ENCODE peak calls at places on chromosomes 5 and 9, in nine cellular contexts. A is endothelial cell; J is epithelial cell of esophagus; P is foreskin fibroblast; F is GM10248; R is lower leg skin; L is CD4-positive, alpha-beta T cell; Y is IMR-90; I is fibroblast of lung. S is an unnamed sample.

GRCh38 chr5:6576861-6577501 is 55.9 kb downstream of the NSUN2 start:
- DNase-seq in Y (peak; percentile 52), L (no peak), A (peak; percentile 33), I (peak; percentile 61), J (peak; percentile 67), P (peak; percentile 43), R (no peak), F (peak; percentile 62), S (peak; percentile 25)

GRCh38 chr9:108083160-108083559 is 593.6 kb upstream of the KLF4 start:
- DNase-seq in I (no peak), P (no peak), F (no peak), Y (no peak), A (no peak), L (no peak), J (no peak), R (no peak), S (no peak)

GRCh38 chr5:95631991-95632675 is 12.2 kb downstream of the GPR150 start:
- DNase-seq in R (no peak), F (no peak), Y (peak; percentile 70), P (peak; percentile 63), J (peak; percentile 54), I (peak; percentile 45), A (no peak), L (peak; percentile 48), S (peak; percentile 87)

GRCh38 chr9:20611751-20612287 is 10.5 kb downstream of the MLLT3 start:
- DNase-seq in F (no peak), J (peak; percentile 77), A (no peak), P (peak; percentile 68), I (peak; percentile 87), Y (peak; percentile 84), R (no peak), L (no peak), S (no peak)

GRCh38 chr5:15354011-15354410 is 146.0 kb upstream of the FBXL7 start:
- DNase-seq in R (no peak), J (no peak), A (no peak), Y (no peak), F (no peak), L (no peak), I (no peak), P (no peak), S (no peak)

GRCh38 chr5:98749046-98749445 is 24.4 kb upstream of the RGMB start:
- DNase-seq in Y (no peak), I (no peak), A (no peak), J (no peak), L (no peak), P (no peak), R (no peak), F (no peak), S (no peak)

GRCh38 chr5:13660072-13660471 is 284.4 kb downstream of the DNAH5 start:
- DNase-seq in J (peak; percentile 39), L (no peak), P (no peak), I (peak; percentile 25), R (no peak), A (no peak), F (no peak), Y (peak; percentile 70), S (no peak)

GRCh38 chr5:6541256-6542013 is 91.4 kb downstream of the NSUN2 start:
- DNase-seq in F (no peak), P (no peak), J (no peak), Y (no peak), I (no peak), L (no peak), A (no peak), R (no peak), S (no peak)

GRCh38 chr5:172336264-172336663 is 52.7 kb upstream of the UBTD2 start:
- DNase-seq in Y (no peak), I (no peak), A (no peak), L (no peak), P (no peak), R (no peak), F (no peak), J (no peak), S (no peak)

GRCh38 chr9:71036501-71036900 is 84.9 kb downstream of the TRPM3 start:
- DNase-seq in I (peak; percentile 12), R (no peak), J (peak; percentile 51), L (no peak), P (peak; percentile 9), F (no peak), Y (no peak), A (no peak), S (no peak)

GRCh38 chr5:93589812-93590215 is 6.8 kb downstream of the NR2F1 start:
- DNase-seq in R (no peak), J (no peak), A (no peak), L (no peak), P (no peak), Y (no peak), I (peak; percentile 56), F (no peak), S (no peak)

GRCh38 chr9:3337515-3337914 is 188.3 kb downstream of the RFX3 start:
- DNase-seq in L (no peak), F (no peak), A (no peak), Y (peak; percentile 79), P (peak; percentile 53), J (peak; percentile 63), R (no peak), I (peak; percentile 80), S (peak; percentile 46)

GRCh38 chr9:94014845-94015244 is 59.7 kb upstream of the BARX1 start:
- DNase-seq in R (no peak), A (no peak), J (no peak), I (no peak), Y (no peak), F (no peak), L (no peak), P (no peak), S (no peak)

GRCh38 chr5:80140496-80140895 is 105.3 kb downstream of the THBS4 start:
- DNase-seq in P (no peak), L (no peak), A (no peak), I (no peak), R (no peak), F (no peak), Y (no peak), J (no peak), S (peak; percentile 82)

GRCh38 chr9:134175808-134176598 is 11.6 kb upstream of the RNU6ATAC start:
- DNase-seq in A (no peak), I (no peak), Y (no peak), L (no peak), F (no peak), P (no peak), R (no peak), J (no peak), S (no peak)
- TF ChIP-seq CTCF in A (no peak), I (peak; percentile 21), Y (peak; percentile 28), L (no peak), F (no peak), P (no peak), R (no peak), J (no peak), S (no peak)

DNA sequence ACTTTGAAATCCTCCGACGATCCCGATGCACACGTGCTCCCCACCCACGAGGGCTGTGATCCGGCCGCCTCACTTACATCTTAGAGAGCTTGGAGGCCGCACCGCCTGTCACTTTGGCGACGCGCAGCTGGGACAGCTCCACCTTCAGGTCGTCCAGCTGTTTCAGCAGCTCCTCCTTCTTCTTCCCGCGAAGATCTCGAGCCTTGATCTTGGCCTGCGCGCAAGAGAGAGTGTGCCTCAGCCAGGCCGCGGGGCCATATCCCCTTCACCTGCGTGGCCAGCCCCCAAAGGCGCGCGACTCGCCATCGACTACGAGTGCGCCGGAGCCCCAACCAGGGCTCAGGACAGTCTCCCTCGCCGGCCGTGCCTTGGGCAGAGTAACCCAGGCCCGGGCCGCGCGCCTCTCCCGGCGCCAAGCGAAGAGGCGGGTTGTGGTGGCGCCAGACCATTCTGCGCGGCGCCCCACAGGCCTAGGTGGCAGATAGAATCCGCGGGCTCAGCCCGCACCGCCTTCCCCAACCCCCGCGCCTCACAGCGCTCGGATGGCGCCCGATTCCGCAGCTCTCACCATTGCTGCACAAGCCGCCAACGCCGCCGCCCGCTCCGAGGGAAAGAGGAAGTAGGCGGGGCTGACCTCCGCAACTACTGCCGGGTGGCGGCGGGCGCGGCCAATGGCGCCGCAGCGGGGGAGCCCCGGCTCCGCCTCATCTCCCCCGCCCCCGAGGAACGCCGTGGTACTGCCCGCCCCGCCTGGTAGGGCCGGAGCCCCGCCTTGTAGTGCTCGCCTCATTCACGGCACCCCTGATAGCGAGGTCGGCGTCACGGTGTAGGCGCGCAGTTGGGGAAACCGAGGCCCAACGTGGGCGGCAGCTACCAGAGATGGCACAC is at the start of the genes ARPC5L and RPL35:
- DNase-seq in I (peak; percentile 92), L (peak; percentile 94), A (peak; percentile 95), R (peak; percentile 92), Y (peak; percentile 89), J (peak; percentile 96), P (peak; percentile 94), F (peak; percentile 99), S (peak; percentile 97)
- TF ChIP-seq CTCF in I (peak; percentile 17), L (peak; percentile 23), A (peak; percentile 16), R (no peak), Y (peak; percentile 13), J (peak; percentile 25), P (no peak), F (no peak), S (no peak)

DNA sequence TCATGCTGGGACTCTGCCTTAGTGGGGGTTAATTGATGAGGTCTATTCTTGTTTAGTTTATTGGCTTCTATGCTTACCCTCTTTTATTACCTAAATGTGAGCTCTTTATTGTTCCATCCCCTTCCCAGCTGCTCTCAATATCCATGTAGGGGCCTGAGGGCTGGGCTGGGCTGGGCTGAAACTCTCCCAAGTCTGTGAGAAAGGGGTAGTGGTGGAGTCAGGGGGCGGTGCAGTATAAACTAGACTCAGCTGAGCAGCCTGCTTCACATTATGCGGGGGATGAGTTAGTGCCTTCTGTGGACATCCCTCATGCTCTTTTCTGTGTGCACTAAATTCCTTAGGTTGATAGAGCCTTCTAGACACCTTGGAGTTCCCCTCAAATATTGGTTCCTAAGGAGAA is 451.8 kb upstream of the PTGER4 start:
- DNase-seq in F (no peak), Y (peak; percentile 33), A (no peak), I (no peak), L (no peak), R (no peak), J (no peak), P (no peak), S (no peak)
- TF ChIP-seq CTCF in F (no peak), Y (no peak), A (no peak), I (no peak), L (no peak), R (no peak), J (no peak), P (no peak), S (no peak)

GRCh38 chr5:123943136-123943535 is 431.2 kb downstream of the CSNK1G3 start:
- DNase-seq in F (no peak), J (no peak), Y (no peak), L (no peak), P (no peak), I (no peak), A (no peak), R (no peak), S (no peak)

GRCh38 chr5:123936548-123936947 is 424.6 kb downstream of the CSNK1G3 start:
- DNase-seq in F (no peak), L (no peak), A (no peak), R (no peak), P (no peak), I (no peak), J (no peak), Y (no peak), S (no peak)

DNA sequence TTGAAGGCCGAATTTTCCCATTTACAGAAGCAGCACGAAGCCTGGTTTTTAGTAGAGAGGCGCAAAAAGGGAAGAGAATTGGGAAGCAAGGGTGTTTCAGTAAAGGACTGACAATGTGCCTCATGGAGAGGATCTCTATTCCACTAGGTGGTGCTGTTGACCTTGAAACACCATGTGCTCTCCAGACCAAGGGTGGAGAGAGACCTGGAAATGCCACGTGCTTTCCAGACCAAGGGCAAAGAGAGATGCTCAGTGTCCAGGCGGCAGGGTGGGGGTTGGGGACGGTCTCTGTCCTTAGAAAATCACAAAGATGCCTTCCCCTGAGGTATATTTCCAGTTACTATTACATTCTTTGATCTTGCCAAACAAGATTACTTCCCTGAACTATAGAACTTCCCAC is 425.3 kb downstream of the CSNK1G3 start:
- DNase-seq in I (peak; percentile 46), P (peak; percentile 42), F (no peak), L (no peak), A (peak; percentile 32), R (peak; percentile 39), J (peak; percentile 73), Y (peak; percentile 67), S (peak; percentile 3)
- TF ChIP-seq CTCF in I (peak; percentile 39), P (peak; percentile 20), F (no peak), L (no peak), A (peak; percentile 52), R (no peak), J (peak; percentile 65), Y (peak; percentile 62), S (peak; percentile 24)

S was measured in activated CD8-positive, alpha-beta T cell treated with anti-CD3 and anti-CD28 coated beads for 36 hours.